ENCODE peak calls at places on chromosomes 4 and X, in seven cellular contexts. Z is Peyer's patch, H is HFF-Myc, V is fibroblast of pulmonary artery, Q is tibial nerve, X is cardiac muscle cell, O is natural killer cell. A is an unnamed sample.

GRCh38 chr4:159669094-159669493 is 566.2 kb downstream of the RAPGEF2 start:
- DNase-seq in Z (no peak), H (no peak), V (no peak), Q (no peak), X (no peak), O (no peak), A (no peak)

GRCh38 chr4:153521995-153522799 is 56.0 kb downstream of the TMEM131L start:
- DNase-seq in Z (peak), H (no peak), V (no peak), Q (no peak), X (no peak), O (peak), A (no peak)

GRCh38 chrX:107107459-107107858 is 11.2 kb downstream of the RBM41 start:
- DNase-seq in Z (no peak), H (no peak), V (no peak), Q (no peak), X (no peak), O (no peak), A (no peak)

GRCh38 chr4:56840559-56840958 is 19.1 kb upstream of the SPINK2 start:
- DNase-seq in Z (no peak), H (no peak), V (no peak), Q (no peak), X (no peak), O (no peak), A (no peak)

GRCh38 chr4:116361782-116362181 is 723.6 kb downstream of the TRAM1L1 start:
- DNase-seq in Z (no peak), H (no peak), V (peak), Q (no peak), X (no peak), O (no peak), A (no peak)

GRCh38 chrX:110741213-110741796 is 54.3 kb downstream of the CHRDL1 start:
- DNase-seq in Z (no peak), H (no peak), V (peak), Q (no peak), X (peak), O (no peak), A (no peak)

GRCh38 chr4:76074468-76074867 is at the start of gene ART3:
- DNase-seq in Z (no peak), H (no peak), V (no peak), Q (no peak), X (no peak), O (no peak), A (no peak)

GRCh38 chr4:147362868-147363440 is 117.9 kb upstream of the EDNRA start:
- DNase-seq in Z (peak), H (no peak), V (peak), Q (peak), X (peak), O (no peak), A (peak)

GRCh38 chr4:133154725-133155124 is 5.6 kb downstream of the PCDH10 start:
- DNase-seq in Z (no peak), H (no peak), V (peak), Q (no peak), X (peak), O (no peak), A (peak)

GRCh38 chr4:147453561-147454141 is 27.2 kb upstream of the EDNRA start:
- DNase-seq in Z (no peak), H (peak), V (peak), Q (no peak), X (peak), O (no peak), A (no peak)

GRCh38 chrX:71167031-71167781 is 22.6 kb downstream of the NLGN3 start:
- DNase-seq in Z (no peak), H (no peak), V (no peak), Q (no peak), X (no peak), O (no peak), A (no peak)

GRCh38 chrX:44155126-44155525 is 181.9 kb upstream of the NDP start:
- DNase-seq in Z (no peak), H (no peak), V (no peak), Q (no peak), X (no peak), O (no peak), A (peak)

GRCh38 chr4:153413827-153414226 is 52.3 kb upstream of the TMEM131L start:
- DNase-seq in Z (no peak), H (no peak), V (no peak), Q (no peak), X (no peak), O (no peak), A (no peak)

GRCh38 chr4:38739438-38739837 is 43.4 kb downstream of the TLR10 start:
- DNase-seq in Z (no peak), H (no peak), V (no peak), Q (no peak), X (no peak), O (no peak), A (no peak)

GRCh38 chrX:2521927-2522386 is 21.2 kb upstream of the DHRSX start:
- DNase-seq in Z (no peak), H (no peak), V (no peak), Q (no peak), X (no peak), O (no peak), A (no peak)

GRCh38 chr4:184362338-184362737 is 112.0 kb downstream of the IRF2 start:
- DNase-seq in Z (no peak), H (no peak), V (no peak), Q (no peak), X (no peak), O (no peak), A (no peak)

GRCh38 chrX:113675278-113675677 is 834.6 kb upstream of the AMOT start:
- DNase-seq in Z (no peak), H (no peak), V (no peak), Q (no peak), X (peak), O (no peak), A (no peak)

GRCh38 chr4:150325872-150326271 is 247.6 kb downstream of the DCLK2 start:
- DNase-seq in Z (no peak), H (no peak), V (no peak), Q (no peak), X (no peak), O (no peak), A (no peak)

GRCh38 chr4:82864336-82865001 is 26.5 kb downstream of the SEC31A start:
- DNase-seq in Z (no peak), H (no peak), V (no peak), Q (no peak), X (no peak), O (no peak), A (no peak)

GRCh38 chrX:27439771-27440170 is 23.4 kb downstream of the PPP4R3C start:
- DNase-seq in Z (no peak), H (no peak), V (peak), Q (no peak), X (no peak), O (no peak), A (no peak)

GRCh38 chr4:6372649-6373525 is 99.5 kb downstream of the PPP2R2C start:
- DNase-seq in Z (no peak), H (no peak), V (peak), Q (no peak), X (peak), O (no peak), A (peak)

GRCh38 chrX:51178352-51178751 is 154.3 kb upstream of the NUDT10 start:
- DNase-seq in Z (no peak), H (no peak), V (no peak), Q (no peak), X (no peak), O (no peak), A (no peak)

DNA sequence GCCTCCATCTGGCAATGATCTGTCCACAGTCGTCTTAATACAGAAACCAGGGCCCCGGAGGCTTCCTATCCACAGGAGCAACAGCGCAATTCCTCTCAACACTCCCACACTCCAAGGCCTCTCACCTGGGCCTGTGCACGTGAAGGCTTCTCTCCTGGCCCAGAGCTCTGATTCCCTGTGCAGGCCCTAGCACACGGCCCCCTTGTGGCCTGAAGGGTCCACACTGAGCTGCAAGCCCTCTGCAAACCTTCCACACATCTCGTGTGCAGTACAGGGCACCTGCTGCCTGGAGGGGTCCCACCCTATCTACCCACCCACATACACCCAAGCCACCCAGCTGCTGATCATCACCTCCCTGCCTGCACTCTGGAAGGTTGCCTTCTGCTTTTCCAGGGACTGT is 150.1 kb upstream of the NUDT10 start:
- DNase-seq in Z (no peak), H (no peak), V (no peak), Q (no peak), X (no peak), O (no peak), A (peak)
- TF ChIP-seq CTCF in Z (no peak), H (no peak), V (no peak), Q (no peak), X (no peak), O (no peak), A (peak)

DNA sequence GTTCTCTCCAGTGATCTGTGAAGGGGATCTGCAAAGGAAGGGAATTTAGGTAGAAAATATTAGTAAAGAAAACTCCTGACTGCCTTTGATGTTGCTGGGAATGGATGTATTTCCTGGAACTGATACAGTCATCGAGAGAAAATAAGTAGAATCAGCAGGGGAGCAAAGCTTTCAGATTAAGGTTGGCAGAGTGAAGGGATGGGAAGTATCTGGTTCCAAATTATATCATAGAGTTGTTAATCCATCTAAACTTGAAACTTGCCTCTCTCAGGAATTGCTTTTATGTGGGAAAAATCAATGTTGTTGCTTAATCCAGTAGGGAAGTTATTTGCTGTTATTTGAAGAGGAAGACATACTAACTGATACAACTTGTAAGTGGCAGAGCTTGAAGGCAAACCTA is 19.3 kb downstream of the EPHA5 start:
- DNase-seq in Z (no peak), H (no peak), V (no peak), Q (no peak), X (no peak), O (no peak), A (no peak)
- TF ChIP-seq CTCF in Z (no peak), H (no peak), V (no peak), Q (no peak), X (no peak), O (no peak), A (no peak)

GRCh38 chr4:121421594-121421993 is 40.8 kb upstream of the QRFPR start:
- DNase-seq in Z (no peak), H (no peak), V (peak), Q (no peak), X (peak), O (no peak), A (no peak)
- TF ChIP-seq CTCF in Z (no peak), H (no peak), V (peak), Q (no peak), X (peak), O (no peak), A (peak)

GRCh38 chr4:24792552-24792951 is 2.8 kb upstream of the SOD3 start:
- DNase-seq in Z (no peak), H (no peak), V (no peak), Q (no peak), X (no peak), O (no peak), A (no peak)

GRCh38 chr4:24794111-24794860 is 1.1 kb upstream of the SOD3 start:
- DNase-seq in Z (no peak), H (no peak), V (peak), Q (no peak), X (peak), O (no peak), A (no peak)

GRCh38 chr4:24791043-24791442 is 4.3 kb upstream of the SOD3 start:
- DNase-seq in Z (no peak), H (no peak), V (no peak), Q (no peak), X (no peak), O (no peak), A (no peak)

GRCh38 chr4:24794916-24795665 is at the start of gene SOD3:
- DNase-seq in Z (peak), H (no peak), V (peak), Q (peak), X (peak), O (no peak), A (no peak)

GRCh38 chr4:24793219-24794005 is 2.0 kb upstream of the SOD3 start:
- DNase-seq in Z (no peak), H (no peak), V (no peak), Q (no peak), X (no peak), O (no peak), A (no peak)
- TF ChIP-seq CTCF in Z (peak), H (peak), V (peak), Q (no peak), X (peak), O (no peak), A (peak)

GRCh38 chr4:4901877-4902276 is 42.4 kb downstream of the MSX1 start:
- DNase-seq in Z (no peak), H (no peak), V (no peak), Q (no peak), X (no peak), O (no peak), A (no peak)
- TF ChIP-seq CTCF in Z (no peak), H (peak), V (no peak), Q (no peak), X (no peak), O (no peak), A (no peak)

GRCh38 chr4:2673157-2673556 is 83.0 kb downstream of the TNIP2 start:
- DNase-seq in Z (no peak), H (no peak), V (peak), Q (no peak), X (no peak), O (no peak), A (no peak)
- TF ChIP-seq CTCF in Z (peak), H (peak), V (peak), Q (no peak), X (peak), O (no peak), A (peak)

A was measured in SK-N-SH.